ENCODE peak calls at places on chromosomes 5 and 9, in seven cellular contexts. D, Z, A, B, X, F and G are unnamed samples.

GRCh38 chr5:135437796-135438560 is 9.2 kb downstream of the DCANP1 start:
- DNase-seq in D (peak), Z (peak), A (peak), B (peak), X (peak), F (no peak), G (no peak)

GRCh38 chr9:21316032-21316842 is 11.1 kb upstream of the IFNA5 start:
- DNase-seq in D (no peak), Z (no peak), A (no peak), B (no peak), X (no peak), F (no peak), G (no peak)

GRCh38 chr9:131441441-131441840 is 47.6 kb downstream of the PRRC2B start:
- DNase-seq in D (no peak), Z (no peak), A (no peak), B (no peak), X (peak), F (no peak), G (no peak)

GRCh38 chr9:10690546-10690945 is 77.7 kb upstream of the PTPRD start:
- DNase-seq in D (no peak), Z (no peak), A (no peak), B (no peak), X (no peak), F (no peak), G (no peak)

GRCh38 chr9:17824927-17825659 is 246.2 kb downstream of the SH3GL2 start:
- DNase-seq in D (no peak), Z (no peak), A (peak), B (no peak), X (no peak), F (no peak), G (no peak)

GRCh38 chr9:132546148-132547051 is 36.0 kb upstream of the BARHL1 start:
- DNase-seq in D (peak), Z (peak), A (peak), B (no peak), X (peak), F (peak), G (no peak)

GRCh38 chr9:111458139-111459009 is 25.8 kb downstream of the ECPAS start:
- DNase-seq in D (no peak), Z (no peak), A (peak), B (no peak), X (no peak), F (no peak), G (no peak)

GRCh38 chr5:943874-944620 is 51.4 kb downstream of the TRIP13 start:
- DNase-seq in D (no peak), Z (no peak), A (no peak), B (no peak), X (no peak), F (no peak), G (no peak)

GRCh38 chr9:76701441-76702031 is 62.7 kb upstream of the PCA3 start:
- DNase-seq in D (no peak), Z (no peak), A (peak), B (no peak), X (no peak), F (no peak), G (no peak)

GRCh38 chr9:127176631-127177030 is 54.2 kb upstream of the ANGPTL2 start:
- DNase-seq in D (no peak), Z (no peak), A (no peak), B (no peak), X (peak), F (no peak), G (no peak)

GRCh38 chr9:127177221-127177620 is 54.8 kb upstream of the ANGPTL2 start:
- DNase-seq in D (no peak), Z (no peak), A (no peak), B (no peak), X (peak), F (no peak), G (no peak)

GRCh38 chr9:127175319-127175715 is 52.9 kb upstream of the ANGPTL2 start:
- DNase-seq in D (no peak), Z (no peak), A (no peak), B (no peak), X (peak), F (no peak), G (no peak)

GRCh38 chr9:127174386-127175318 is 52.2 kb upstream of the ANGPTL2 start:
- DNase-seq in D (no peak), Z (no peak), A (peak), B (no peak), X (peak), F (no peak), G (no peak)

GRCh38 chr9:127175764-127176163 is 53.3 kb upstream of the ANGPTL2 start:
- DNase-seq in D (no peak), Z (no peak), A (no peak), B (no peak), X (peak), F (no peak), G (no peak)
- H3K4me3 ChIP-seq in D (no peak), Z (no peak), A (no peak), B (no peak), X (no peak), F (no peak), G (no peak)

GRCh38 chr9:36974731-36975130 is 59.3 kb downstream of the PAX5 start:
- DNase-seq in D (no peak), Z (no peak), A (no peak), B (no peak), X (no peak), F (no peak), G (no peak)
- TF ChIP-seq CTCF in D (no peak), Z (peak), A (peak), B (peak), X (no peak), F (peak), G (peak)

DNA sequence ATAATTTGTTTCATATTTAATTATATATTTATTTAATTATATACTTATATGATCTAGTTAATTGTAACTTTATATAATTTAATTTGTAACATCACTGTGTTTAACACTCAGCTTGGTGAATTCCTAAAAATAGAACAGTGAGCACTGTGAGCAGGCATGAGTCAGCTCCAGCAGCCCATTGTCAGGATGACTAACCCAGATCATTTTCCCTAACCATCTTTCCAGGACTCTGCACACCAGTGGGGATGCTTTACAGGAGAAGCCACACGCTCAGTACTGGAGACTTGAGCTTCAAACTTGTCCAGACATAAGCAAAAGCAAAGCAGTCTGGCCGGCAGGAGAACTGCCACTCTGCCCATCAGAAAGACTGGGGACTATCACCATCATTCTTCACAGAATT is 446.2 kb upstream of the TRPC7 start:
- DNase-seq in D (no peak), Z (peak), A (peak), B (peak), X (no peak), F (no peak), G (peak)
- H3K4me3 ChIP-seq in D (no peak), Z (no peak), A (no peak), B (no peak), X (no peak), F (no peak), G (no peak)

GRCh38 chr5:138655530-138656245 is 80.5 kb upstream of the HSPA9 start:
- DNase-seq in D (peak), Z (no peak), A (peak), B (no peak), X (peak), F (no peak), G (no peak)

GRCh38 chr5:138651767-138652117 is 76.5 kb upstream of the HSPA9 start:
- DNase-seq in D (no peak), Z (no peak), A (no peak), B (no peak), X (no peak), F (no peak), G (no peak)

GRCh38 chr5:138650999-138651766 is 76.0 kb upstream of the HSPA9 start:
- DNase-seq in D (no peak), Z (no peak), A (no peak), B (no peak), X (no peak), F (no peak), G (no peak)

GRCh38 chr5:138654281-138654867 is 79.2 kb upstream of the HSPA9 start:
- DNase-seq in D (no peak), Z (peak), A (peak), B (no peak), X (no peak), F (no peak), G (no peak)

GRCh38 chr5:138653502-138653901 is 78.3 kb upstream of the HSPA9 start:
- DNase-seq in D (no peak), Z (peak), A (peak), B (no peak), X (no peak), F (no peak), G (no peak)
- TF ChIP-seq CTCF in D (peak), Z (peak), A (peak), B (peak), X (no peak), F (peak), G (peak)

GRCh38 chr9:133861692-133862091 is 123.5 kb upstream of the SARDH start:
- DNase-seq in D (no peak), Z (no peak), A (no peak), B (no peak), X (no peak), F (no peak), G (no peak)

GRCh38 chr9:133861103-133861502 is 123.0 kb upstream of the SARDH start:
- DNase-seq in D (no peak), Z (no peak), A (no peak), B (no peak), X (no peak), F (no peak), G (no peak)

GRCh38 chr9:133864011-133864410 is 125.9 kb upstream of the SARDH start:
- DNase-seq in D (no peak), Z (no peak), A (no peak), B (no peak), X (no peak), F (no peak), G (no peak)

GRCh38 chr9:133863193-133863592 is 125.0 kb upstream of the SARDH start:
- DNase-seq in D (no peak), Z (no peak), A (no peak), B (no peak), X (no peak), F (no peak), G (no peak)

GRCh38 chr9:133862585-133863041 is 124.5 kb upstream of the SARDH start:
- DNase-seq in D (peak), Z (no peak), A (no peak), B (no peak), X (peak), F (no peak), G (no peak)
- H3K4me3 ChIP-seq in D (peak), Z (no peak), A (no peak), B (no peak), X (no peak), F (no peak), G (no peak)

GRCh38 chr5:160461378-160461777 is 39.7 kb downstream of the PTTG1 start:
- DNase-seq in D (no peak), Z (no peak), A (no peak), B (no peak), X (no peak), F (no peak), G (no peak)
- TF ChIP-seq CTCF in D (no peak), Z (no peak), A (no peak), B (no peak), X (no peak), F (no peak), G (no peak)

DNA sequence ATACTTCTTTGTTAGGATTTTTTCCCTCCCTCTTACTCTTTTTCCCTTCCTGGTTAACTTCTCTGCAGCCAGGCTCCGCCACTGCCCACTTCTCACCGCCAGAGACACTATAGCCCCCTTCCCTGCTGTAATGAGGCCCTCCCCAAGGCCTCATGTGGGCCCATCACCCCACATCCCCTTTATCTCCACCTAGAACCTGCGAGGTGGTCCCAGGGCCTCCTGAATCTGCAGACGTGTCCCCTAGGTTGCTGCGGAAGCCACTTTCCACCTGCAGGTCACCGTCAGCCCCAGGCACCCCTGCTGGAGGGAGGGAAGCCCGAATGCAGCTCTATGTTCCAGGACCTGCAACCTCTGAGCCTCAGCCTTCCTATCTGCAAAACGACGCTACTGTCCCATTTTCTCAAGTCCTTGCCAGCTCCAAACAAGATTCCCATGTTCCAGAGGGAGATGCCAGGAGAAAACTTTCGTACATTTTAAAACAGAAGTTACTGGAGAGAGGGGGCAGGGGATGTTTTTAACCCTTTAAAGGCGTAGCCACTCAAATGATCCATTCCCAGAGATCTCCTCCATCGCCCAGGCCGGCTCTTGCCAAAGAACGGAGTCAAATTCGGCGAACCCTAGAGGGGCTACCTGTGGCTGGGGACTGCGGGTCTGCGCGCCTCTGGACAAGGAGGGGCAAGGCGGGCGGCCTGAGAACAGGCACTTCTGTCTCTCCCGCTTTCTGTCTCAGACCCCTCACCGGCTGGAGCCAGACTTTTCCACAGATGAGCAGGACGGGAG is 929 bp downstream of the SH3PXD2B start:
- DNase-seq in D (no peak), Z (peak), A (peak), B (peak), X (peak), F (peak), G (no peak)
- H3K4me3 ChIP-seq in D (peak), Z (peak), A (peak), B (peak), X (peak), F (peak), G (peak)

GRCh38 chr9:127629468-127630081 is 17.5 kb downstream of the STXBP1 start:
- DNase-seq in D (no peak), Z (peak), A (no peak), B (no peak), X (no peak), F (no peak), G (no peak)
- TF ChIP-seq CTCF in D (no peak), Z (peak), A (no peak), B (peak), X (no peak), F (no peak), G (no peak)

DNA sequence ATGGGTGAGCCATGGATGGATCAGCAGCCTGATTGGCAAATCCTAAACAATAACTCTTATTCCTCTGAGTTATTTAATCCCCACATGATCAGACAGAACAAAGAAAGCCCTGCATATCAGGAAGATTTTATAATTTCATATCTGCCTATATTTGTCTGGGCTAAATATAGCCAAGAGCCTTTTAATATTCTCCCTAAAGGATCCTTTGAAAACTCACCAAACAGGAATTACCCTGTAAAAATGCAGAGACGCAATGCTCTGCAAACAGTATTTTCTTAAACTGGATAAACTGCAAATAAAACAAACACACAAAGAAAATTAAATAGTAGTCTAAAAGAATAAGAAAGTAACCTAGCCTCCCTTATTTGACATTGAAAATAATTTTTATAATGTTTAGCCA is 483.3 kb downstream of the ZNF608 start:
- DNase-seq in D (no peak), Z (no peak), A (no peak), B (no peak), X (no peak), F (no peak), G (no peak)
- H3K4me3 ChIP-seq in D (no peak), Z (no peak), A (no peak), B (no peak), X (no peak), F (no peak), G (no peak)

GRCh38 chr5:115666023-115666422 is 40.2 kb upstream of the TMED7 start:
- DNase-seq in D (no peak), Z (peak), A (no peak), B (no peak), X (no peak), F (no peak), G (no peak)
- TF ChIP-seq CTCF in D (no peak), Z (no peak), A (no peak), B (no peak), X (no peak), F (no peak), G (no peak)